ENCODE peak calls at places on chromosome 17, in six cellular contexts. A is stimulated activated naive B cell treated with anti-CD40 and anti-IgM and Interleukin-4, amounts not matched to agents 10 μg/mL and 1 μg/mL and 100 μg/mL, for 72 hours; W is HCEC 1CT; V is epithelial cell of esophagus; C is glutamatergic neuron; U is Daoy. E is an unnamed sample.

GRCh38 chr17:45090711-45091110 is 29.6 kb downstream of the NMT1 start:
- DNase-seq in A (no peak), W (no peak), V (no peak), C (no peak), U (no peak), E (no peak)

GRCh38 chr17:27572665-27573064 is 58.3 kb upstream of the LGALS9 start:
- DNase-seq in A (no peak), W (peak), V (no peak), C (no peak), U (peak), E (peak)

GRCh38 chr17:82534401-82534812 is 14.9 kb downstream of the FOXK2 start:
- DNase-seq in A (no peak), W (no peak), V (peak), C (peak), U (no peak), E (no peak)

GRCh38 chr17:69913241-69914015 is 161.6 kb upstream of the KCNJ16 start:
- DNase-seq in A (no peak), W (no peak), V (no peak), C (no peak), U (no peak), E (no peak)

GRCh38 chr17:42305543-42306384 is 17.5 kb downstream of the STAT5A start:
- DNase-seq in A (no peak), W (no peak), V (no peak), C (no peak), U (no peak), E (no peak)

GRCh38 chr17:60439501-60439900 is 17.2 kb downstream of the CHCT1 start:
- DNase-seq in A (no peak), W (peak), V (peak), C (no peak), U (no peak), E (no peak)

GRCh38 chr17:1783834-1784611 is 22.2 kb downstream of the SERPINF1 start:
- DNase-seq in A (peak), W (peak), V (peak), C (no peak), U (peak), E (peak)

GRCh38 chr17:74012465-74012864 is 191.0 kb upstream of the RPL38 start:
- DNase-seq in A (no peak), W (no peak), V (no peak), C (peak), U (no peak), E (no peak)

GRCh38 chr17:55144518-55144917 is 120.2 kb upstream of the HLF start:
- DNase-seq in A (no peak), W (no peak), V (no peak), C (no peak), U (no peak), E (no peak)

GRCh38 chr17:40095944-40096791 is 4.2 kb downstream of the NR1D1 start:
- DNase-seq in A (peak), W (no peak), V (no peak), C (no peak), U (peak), E (no peak)

GRCh38 chr17:29005936-29006438 is at the start of gene SEZ6:
- DNase-seq in A (peak), W (peak), V (peak), C (peak), U (peak), E (peak)

GRCh38 chr17:15659663-15660062 is 24.4 kb downstream of the TRIM16 start:
- DNase-seq in A (no peak), W (no peak), V (peak), C (no peak), U (no peak), E (peak)